ENCODE peak calls at places on chromosomes 13 and 19, in eight cellular contexts. M is HCT116, D is colonic mucosa, Q is sigmoid colon, O is transverse colon, S is upper lobe of left lung, V is fibroblast of lung, R is heart left ventricle. U is an unnamed sample.

GRCh38 chr13:25377244-25377962 is 5.6 kb downstream of the ATP8A2 start:
- DNase-seq in M (no peak), D (no peak), Q (no peak), O (no peak), S (no peak), V (no peak), R (no peak), U (no peak)

GRCh38 chr13:76696370-76696769 is 189.8 kb downstream of the KCTD12 start:
- DNase-seq in M (no peak), D (no peak), Q (no peak), O (no peak), S (no peak), V (no peak), R (no peak), U (no peak)

GRCh38 chr13:108629353-108629752 is at the start of gene MYO16:
- DNase-seq in M (no peak), D (no peak), Q (no peak), O (no peak), S (no peak), V (no peak), R (no peak), U (no peak)

GRCh38 chr19:16660763-16661479 is at the start of gene TMEM38A:
- DNase-seq in M (no peak), D (peak; percentile 58), Q (peak; percentile 71), O (peak; percentile 75), S (peak; percentile 91), V (no peak), R (peak; percentile 70), U (peak; percentile 65)

GRCh38 chr19:12596485-12596884 is 14.1 kb downstream of the ZNF490 start:
- DNase-seq in M (no peak), D (no peak), Q (no peak), O (no peak), S (no peak), V (no peak), R (no peak), U (no peak)

GRCh38 chr13:30268673-30269072 is 38.7 kb downstream of the KATNAL1 start:
- DNase-seq in M (no peak), D (no peak), Q (no peak), O (no peak), S (no peak), V (peak; percentile 18), R (no peak), U (no peak)

GRCh38 chr13:48853381-48854102 is 122.2 kb upstream of the FNDC3A start:
- DNase-seq in M (no peak), D (no peak), Q (no peak), O (no peak), S (no peak), V (peak; percentile 56), R (no peak), U (no peak)

GRCh38 chr19:48543121-48543710 is 8.8 kb upstream of the SULT2B1 start:
- DNase-seq in M (peak; percentile 53), D (peak; percentile 70), Q (no peak), O (peak; percentile 67), S (no peak), V (peak; percentile 11), R (no peak), U (no peak)

GRCh38 chr13:97367427-97367826 is 66.5 kb upstream of the RAP2A start:
- DNase-seq in M (no peak), D (no peak), Q (peak; percentile 71), O (no peak), S (no peak), V (peak; percentile 78), R (no peak), U (no peak)

GRCh38 chr13:43360911-43361605 is 337.7 kb downstream of the DNAJC15 start:
- DNase-seq in M (no peak), D (no peak), Q (no peak), O (no peak), S (no peak), V (no peak), R (no peak), U (no peak)

GRCh38 chr19:10921199-10921879 is 7.1 kb downstream of the YIPF2 start:
- DNase-seq in M (no peak), D (no peak), Q (no peak), O (no peak), S (peak; percentile 85), V (no peak), R (no peak), U (no peak)

GRCh38 chr19:1967087-1967608 is 26.2 kb downstream of the CSNK1G2 start:
- DNase-seq in M (no peak), D (no peak), Q (no peak), O (no peak), S (peak; percentile 64), V (no peak), R (no peak), U (no peak)

GRCh38 chr13:113243847-113244246 is 34.4 kb downstream of the CUL4A start:
- DNase-seq in M (no peak), D (no peak), Q (no peak), O (no peak), S (no peak), V (no peak), R (no peak), U (no peak)

GRCh38 chr13:113245858-113246791 is 36.7 kb downstream of the CUL4A start:
- DNase-seq in M (no peak), D (no peak), Q (no peak), O (no peak), S (no peak), V (peak; percentile 7), R (no peak), U (no peak)
- TF ChIP-seq CTCF in M (peak; percentile 52), D (no peak), Q (no peak), O (no peak), S (peak; percentile 51), V (peak; percentile 9), R (no peak), U (peak; percentile 29)

GRCh38 chr13:110946171-110946570 is 31.3 kb upstream of the ANKRD10 start:
- DNase-seq in M (no peak), D (no peak), Q (no peak), O (no peak), S (peak; percentile 52), V (no peak), R (no peak), U (no peak)

GRCh38 chr13:110949628-110950027 is 34.8 kb upstream of the ANKRD10 start:
- DNase-seq in M (no peak), D (no peak), Q (no peak), O (no peak), S (no peak), V (no peak), R (no peak), U (no peak)

GRCh38 chr13:110950356-110950755 is 35.5 kb upstream of the ANKRD10 start:
- DNase-seq in M (no peak), D (no peak), Q (no peak), O (no peak), S (peak; percentile 42), V (no peak), R (no peak), U (no peak)

GRCh38 chr13:110950819-110951570 is 36.1 kb upstream of the ANKRD10 start:
- DNase-seq in M (no peak), D (no peak), Q (no peak), O (no peak), S (no peak), V (no peak), R (no peak), U (no peak)

DNA sequence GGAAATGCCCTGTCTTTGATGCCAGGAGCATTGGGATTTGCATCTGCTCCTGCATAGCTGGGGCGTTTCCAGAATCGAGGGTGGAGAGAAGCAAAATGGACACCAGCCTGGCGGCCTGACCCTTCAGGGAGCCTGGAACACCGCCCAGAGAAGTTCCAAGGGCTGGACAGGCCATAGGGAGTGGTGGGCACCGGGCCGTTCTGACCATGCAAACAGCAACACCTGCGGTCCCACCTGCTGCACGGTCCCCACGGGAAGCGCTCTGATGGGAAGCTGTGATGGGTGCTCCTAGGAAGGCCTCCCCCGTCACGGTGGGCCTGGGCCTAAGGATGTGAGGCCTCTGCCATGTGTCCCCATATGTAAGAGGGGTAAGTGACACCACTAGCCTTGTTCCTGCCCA is 34.2 kb upstream of the ANKRD10 start:
- DNase-seq in M (no peak), D (no peak), Q (no peak), O (no peak), S (peak; percentile 59), V (no peak), R (no peak), U (no peak)
- H3K4me3 ChIP-seq in M (no peak overlapping the region), D (no peak overlapping the region), Q (no peak overlapping the region), O (no peak overlapping the region), S (no peak overlapping the region), V (no peak overlapping the region), R (no peak overlapping the region), U (no peak overlapping the region)

DNA sequence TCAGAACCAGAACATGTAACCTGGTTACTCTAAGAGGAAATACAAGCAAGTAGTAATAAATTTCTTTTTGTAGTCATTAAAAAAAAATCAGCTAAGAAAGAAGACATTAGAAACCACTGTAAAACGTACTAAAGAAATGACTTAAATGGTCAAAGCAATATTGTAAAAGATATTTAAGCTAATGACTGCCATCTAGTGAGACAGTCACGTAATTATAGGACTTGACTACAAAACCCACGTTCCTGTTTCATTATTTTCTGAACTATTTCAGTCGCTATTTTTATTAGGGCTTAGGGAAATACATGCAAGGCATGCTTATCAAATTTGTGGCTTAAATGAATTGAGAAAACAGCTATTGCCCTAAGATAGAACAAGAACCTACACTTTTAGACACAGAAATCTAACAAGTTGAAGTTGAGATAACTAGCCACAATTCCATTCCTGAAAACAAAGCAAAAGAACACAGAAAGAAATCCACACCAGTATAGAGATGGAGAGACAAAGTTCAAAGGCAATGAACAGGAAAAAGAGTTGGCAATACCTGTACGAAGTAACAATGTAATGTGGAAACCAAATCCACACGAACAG is 17.9 kb downstream of the ALG5 start:
- DNase-seq in M (no peak), D (no peak), Q (no peak), O (no peak), S (no peak), V (peak; percentile 82), R (no peak), U (no peak)
- H3K36me3 ChIP-seq in M (peaks cover 16% of the 10 kb centered on the region), D (peaks cover 8% of the 10 kb centered on the region), Q (peaks cover 76% of the 10 kb centered on the region), O (peaks cover 1% of the 10 kb centered on the region), S (peaks cover 88% of the 10 kb centered on the region), V (no peaks in the 10 kb centered on the region), R (no peaks in the 10 kb centered on the region), U (peaks cover 4% of the 10 kb centered on the region)

GRCh38 chr13:102555914-102556553 is 40.8 kb upstream of the TPP2 start:
- DNase-seq in M (peak; percentile 21), D (no peak), Q (no peak), O (no peak), S (no peak), V (peak; percentile 56), R (no peak), U (peak; percentile 6)
- TF ChIP-seq CTCF in M (peak; percentile 65), D (peak; percentile 16), Q (no peak), O (peak; percentile 27), S (peak; percentile 43), V (peak; percentile 46), R (peak; percentile 48), U (peak; percentile 45)